ENCODE peak calls at places on chromosome 2, in four cellular contexts. D is HEK293T, R is HepG2, B is GM12878. L is an unnamed sample.

GRCh38 chr2:40457846-40458245 is 6.0 kb upstream of the SLC8A1 start:
- DNase-seq in D (no peak), R (no peak), B (no peak), L (no peak)

GRCh38 chr2:150716186-150716585 is 228.7 kb upstream of the RND3 start:
- DNase-seq in D (no peak), R (no peak), B (no peak), L (no peak)

GRCh38 chr2:23385351-23385747 is 370 bp downstream of the KLHL29 start:
- DNase-seq in D (peak), R (no peak), B (no peak), L (no peak)

GRCh38 chr2:172249986-172250385 is 147.3 kb upstream of the DLX2 start:
- DNase-seq in D (no peak), R (no peak), B (no peak), L (no peak)

GRCh38 chr2:102809291-102810189 is 47.7 kb downstream of the TMEM182 start:
- DNase-seq in D (no peak), R (peak), B (no peak), L (no peak)

GRCh38 chr2:73257425-73258125 is 23.5 kb downstream of the CCT7 start:
- DNase-seq in D (no peak), R (no peak), B (no peak), L (peak)

GRCh38 chr2:2763998-2764355 is 432.9 kb upstream of the MYT1L start:
- DNase-seq in D (no peak), R (no peak), B (no peak), L (no peak)

GRCh38 chr2:47008381-47009280 is 93.0 kb upstream of the MCFD2 start:
- DNase-seq in D (no peak), R (peak), B (no peak), L (no peak)

GRCh38 chr2:8255448-8255800 is 426.4 kb upstream of the ID2 start:
- DNase-seq in D (no peak), R (no peak), B (no peak), L (no peak)

GRCh38 chr2:238527565-238527964 is 100.8 kb downstream of the ASB1 start:
- DNase-seq in D (no peak), R (no peak), B (no peak), L (no peak)

GRCh38 chr2:108370080-108370479 is 7.7 kb upstream of the SULT1C4 start:
- DNase-seq in D (no peak), R (peak), B (no peak), L (no peak)

GRCh38 chr2:204538179-204539009 is 6.9 kb upstream of the PARD3B start:
- DNase-seq in D (peak), R (no peak), B (no peak), L (no peak)

GRCh38 chr2:119486886-119487285 is 37.4 kb downstream of the SCTR start:
- DNase-seq in D (no peak), R (no peak), B (no peak), L (no peak)

GRCh38 chr2:185643434-185643833 is 95.2 kb upstream of the FSIP2 start:
- DNase-seq in D (no peak), R (peak), B (no peak), L (no peak)

GRCh38 chr2:165698621-165698946 is 95.5 kb downstream of the GALNT3 start:
- DNase-seq in D (peak), R (peak), B (peak), L (peak)

GRCh38 chr2:8003462-8004075 is 678.3 kb upstream of the ID2 start:
- DNase-seq in D (no peak), R (no peak), B (no peak), L (peak)

GRCh38 chr2:2613279-2614199 is 282.5 kb upstream of the MYT1L start:
- DNase-seq in D (peak), R (peak), B (peak), L (peak)

GRCh38 chr2:107648781-107649413 is 177.8 kb upstream of the RGPD4 start:
- DNase-seq in D (no peak), R (no peak), B (no peak), L (no peak)

GRCh38 chr2:63078852-63079606 is 28.4 kb downstream of the OTX1 start:
- DNase-seq in D (peak), R (peak), B (no peak), L (peak)

GRCh38 chr2:126315840-126316239 is 340.1 kb upstream of the GYPC start:
- DNase-seq in D (no peak), R (no peak), B (no peak), L (no peak)

GRCh38 chr2:234564719-234565118 is 67.8 kb upstream of the ARL4C start:
- DNase-seq in D (no peak), R (no peak), B (no peak), L (no peak)

GRCh38 chr2:157334797-157335196 is 9.2 kb upstream of the ERMN start:
- DNase-seq in D (no peak), R (no peak), B (no peak), L (no peak)

GRCh38 chr2:148742373-148742772 is 97.8 kb downstream of the EPC2 start:
- DNase-seq in D (no peak), R (no peak), B (no peak), L (no peak)

GRCh38 chr2:40400336-40400953 is 51.4 kb downstream of the SLC8A1 start:
- DNase-seq in D (no peak), R (no peak), B (no peak), L (no peak)

GRCh38 chr2:204892506-204893255 is 347.4 kb downstream of the PARD3B start:
- DNase-seq in D (no peak), R (no peak), B (no peak), L (no peak)

GRCh38 chr2:117815946-117816345 is 1.5 kb downstream of the DDX18 start:
- DNase-seq in D (no peak), R (no peak), B (no peak), L (no peak)

GRCh38 chr2:152413228-152414030 is 78.5 kb downstream of the FMNL2 start:
- DNase-seq in D (no peak), R (peak), B (no peak), L (no peak)

GRCh38 chr2:176852667-176853066 is 359.9 kb upstream of the HNRNPA3 start:
- DNase-seq in D (no peak), R (no peak), B (no peak), L (no peak)

GRCh38 chr2:237694423-237695194 is 67.2 kb downstream of the LRRFIP1 start:
- DNase-seq in D (no peak), R (no peak), B (no peak), L (no peak)

GRCh38 chr2:43312751-43313641 is 86.6 kb upstream of the ZFP36L2 start:
- DNase-seq in D (no peak), R (no peak), B (no peak), L (no peak)

GRCh38 chr2:179263460-179264237 is 983 bp downstream of the SESTD1 start:
- DNase-seq in D (peak), R (peak), B (no peak), L (peak)

GRCh38 chr2:119659601-119660342 is 19.2 kb upstream of the TMEM177 start:
- DNase-seq in D (peak), R (peak), B (no peak), L (peak)

GRCh38 chr2:10497797-10498251 is 49.7 kb upstream of the ODC1 start:
- DNase-seq in D (peak), R (peak), B (no peak), L (peak)

GRCh38 chr2:47190188-47190818 is 35.2 kb upstream of the STPG4 start:
- DNase-seq in D (no peak), R (no peak), B (no peak), L (no peak)

GRCh38 chr2:20542761-20543578 is 96.1 kb downstream of the RHOB start:
- DNase-seq in D (no peak), R (no peak), B (no peak), L (no peak)

GRCh38 chr2:172196768-172197322 is 94.1 kb upstream of the DLX2 start:
- DNase-seq in D (no peak), R (no peak), B (no peak), L (no peak)

GRCh38 chr2:105790467-105791118 is 45.9 kb downstream of the NCK2 start:
- DNase-seq in D (no peak), R (no peak), B (no peak), L (no peak)
- TF ChIP-seq TARDBP in D (no peak), R (no peak), B (no peak), L (no peak)

DNA sequence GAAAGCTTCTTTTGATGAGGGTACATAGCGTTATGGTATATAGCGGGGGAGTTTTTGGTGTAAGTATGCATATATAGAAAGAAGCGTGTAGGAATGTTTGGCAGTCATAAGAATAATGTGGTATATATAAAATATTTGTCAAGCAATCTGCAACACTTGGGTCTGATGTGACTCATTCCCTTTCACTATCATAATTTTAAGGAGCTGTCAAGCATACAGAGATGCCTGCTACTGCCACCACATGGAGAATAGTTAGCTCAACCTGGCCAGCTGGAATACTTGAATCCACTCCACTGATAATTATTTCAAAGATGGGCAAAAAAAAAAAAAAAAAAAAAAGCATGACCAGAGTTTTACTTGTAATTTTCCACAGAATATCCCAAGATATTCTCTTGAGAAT is 559.8 kb upstream of the REG3G start:
- DNase-seq in D (no peak), R (peak), B (no peak), L (peak)
- TF ChIP-seq FOXK2 in D (no peak), R (no peak), B (no peak), L (no peak)

GRCh38 chr2:160229591-160229990 is 29.5 kb upstream of the ITGB6 start:
- DNase-seq in D (no peak), R (no peak), B (no peak), L (no peak)
- TF ChIP-seq TARDBP in D (no peak), R (no peak), B (no peak), L (no peak)

GRCh38 chr2:38129987-38130386 is 54.0 kb upstream of the CYP1B1 start:
- DNase-seq in D (no peak), R (no peak), B (no peak), L (no peak)
- TF ChIP-seq FOXK2 in D (no peak), R (no peak), B (no peak), L (no peak)

GRCh38 chr2:220221904-220222495 is 594.6 kb downstream of the SLC4A3 start:
- DNase-seq in D (no peak), R (no peak), B (no peak), L (no peak)

GRCh38 chr2:220227272-220227920 is 600.0 kb downstream of the SLC4A3 start:
- DNase-seq in D (no peak), R (no peak), B (no peak), L (no peak)

GRCh38 chr2:220226076-220226475 is 598.6 kb downstream of the SLC4A3 start:
- DNase-seq in D (no peak), R (no peak), B (no peak), L (no peak)

GRCh38 chr2:220226541-220226940 is 599.1 kb downstream of the SLC4A3 start:
- DNase-seq in D (no peak), R (no peak), B (no peak), L (no peak)

GRCh38 chr2:220224711-220225519 is 597.5 kb downstream of the SLC4A3 start:
- DNase-seq in D (no peak), R (no peak), B (no peak), L (no peak)
- TF ChIP-seq TARDBP in D (no peak), R (no peak), B (no peak), L (no peak)

DNA sequence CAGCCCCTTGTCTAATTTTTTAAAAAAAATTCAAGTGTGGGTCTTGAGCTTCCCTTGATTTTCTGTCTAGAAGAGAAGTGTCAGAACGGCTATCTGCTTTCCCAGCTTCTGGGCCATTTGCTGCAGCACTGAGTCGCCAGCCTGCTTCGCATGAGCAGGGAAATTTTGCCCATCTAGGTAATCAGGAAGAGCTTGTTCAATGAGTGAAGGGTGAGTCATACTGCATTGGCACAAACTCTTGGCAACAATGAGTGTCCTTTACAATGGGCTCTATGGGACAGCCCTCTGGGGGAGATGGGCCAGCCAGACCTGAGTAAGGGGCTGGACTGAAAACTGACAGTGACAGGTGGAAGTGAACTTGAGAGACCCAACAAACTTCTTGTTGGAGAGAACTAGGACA is 2.4 kb upstream of the RNF144A start:
- DNase-seq in D (no peak), R (no peak), B (no peak), L (no peak)
- TF ChIP-seq FOXK2 in D (no peak), R (no peak), B (no peak), L (no peak)

DNA sequence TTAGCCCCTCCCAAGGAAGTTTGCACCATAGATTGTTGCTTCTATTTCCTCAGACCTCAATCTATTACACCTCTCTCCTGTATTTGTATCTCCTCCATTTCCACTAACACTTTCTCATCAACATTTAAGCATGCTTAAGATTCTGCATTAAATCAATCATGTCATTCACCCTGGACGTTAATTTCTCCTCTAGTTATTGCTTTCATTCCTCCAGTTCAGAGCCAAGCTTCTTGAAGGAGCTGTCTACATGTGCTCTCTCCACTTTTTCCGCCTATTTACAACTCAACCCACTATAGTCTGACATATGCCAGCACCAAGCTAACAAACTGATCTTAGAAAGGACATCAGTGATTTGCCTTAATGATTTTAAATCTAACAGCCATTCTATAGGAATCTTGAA is 99.5 kb downstream of the OLA1 start:
- DNase-seq in D (no peak), R (no peak), B (no peak), L (no peak)
- TF ChIP-seq TARDBP in D (no peak), R (no peak), B (no peak), L (no peak)

DNA sequence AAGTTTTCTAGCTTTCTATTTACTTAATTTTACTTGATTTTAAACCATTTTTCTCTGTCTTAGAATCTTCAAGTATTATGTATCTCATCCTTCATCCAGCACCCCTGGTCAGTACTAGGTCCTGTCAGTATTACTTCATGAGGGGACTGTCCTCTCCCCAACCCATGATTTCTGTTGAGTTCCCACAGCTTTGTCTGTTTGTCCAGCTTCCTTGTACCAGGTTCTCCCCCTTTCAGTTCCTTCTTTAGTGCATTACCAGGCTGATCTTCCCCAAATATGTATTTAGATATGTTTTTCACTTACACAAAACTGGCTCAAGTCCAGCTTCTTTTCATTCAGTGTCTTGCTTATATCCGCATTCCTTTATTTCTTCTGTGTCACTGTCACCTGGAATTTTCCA is 13.8 kb upstream of the TTC27 start:
- DNase-seq in D (no peak), R (no peak), B (no peak), L (no peak)
- TF ChIP-seq FOXK2 in D (no peak), R (no peak), B (no peak), L (no peak)

GRCh38 chr2:11864724-11865123 is 118.3 kb downstream of the LPIN1 start:
- DNase-seq in D (no peak), R (no peak), B (no peak), L (no peak)

GRCh38 chr2:11863513-11864328 is 117.3 kb downstream of the LPIN1 start:
- DNase-seq in D (peak), R (peak), B (no peak), L (peak)

GRCh38 chr2:11865378-11865777 is 118.9 kb downstream of the LPIN1 start:
- DNase-seq in D (no peak), R (no peak), B (no peak), L (no peak)

GRCh38 chr2:11866358-11867335 is 120.2 kb downstream of the LPIN1 start:
- DNase-seq in D (no peak), R (no peak), B (peak), L (no peak)

GRCh38 chr2:11865820-11866219 is 119.4 kb downstream of the LPIN1 start:
- DNase-seq in D (no peak), R (no peak), B (no peak), L (no peak)
- TF ChIP-seq TARDBP in D (no peak), R (no peak), B (no peak), L (no peak)

L was measured in K562.